ENCODE peak calls at places on chromosome 16, in six cellular contexts. T is HepG2, U is HCT116, J is GM12878, W is NB4, C is K562. B is an unnamed sample.

GRCh38 chr16:75957870-75958269 is 231.6 kb upstream of the CPHXL start:
- DNase-seq in U (no peak), C (no peak), W (no peak), T (no peak), J (no peak), B (no peak)

GRCh38 chr16:69936751-69937211 is 14.4 kb upstream of the CLEC18A start:
- DNase-seq in T (no peak), U (no peak), W (no peak), C (no peak), J (no peak), B (no peak)

GRCh38 chr16:66131156-66131807 is 235.2 kb upstream of the CDH5 start:
- DNase-seq in T (no peak), W (no peak), U (no peak), J (no peak), C (no peak), B (no peak)

GRCh38 chr16:19610200-19610599 is 54.7 kb downstream of the VPS35L start:
- DNase-seq in U (no peak), C (no peak), T (no peak), J (no peak), W (no peak), B (no peak)

GRCh38 chr16:4529085-4530060 is 9.2 kb downstream of the CDIP1 start:
- DNase-seq in C (no peak), T (no peak), U (no peak), W (no peak), J (peak), B (no peak)

GRCh38 chr16:31451681-31452351 is 7.5 kb upstream of the ARMC5 start:
- DNase-seq in T (peak), J (no peak), C (peak), W (peak), U (peak), B (peak)

GRCh38 chr16:23866628-23867027 is 30.8 kb downstream of the PRKCB start:
- DNase-seq in W (no peak), U (no peak), J (no peak), T (no peak), C (no peak), B (no peak)

GRCh38 chr16:79533292-79533691 is 67.2 kb downstream of the MAF start:
- DNase-seq in W (no peak), C (no peak), T (no peak), U (no peak), J (no peak), B (no peak)

GRCh38 chr16:68298907-68299515 is 11.7 kb downstream of the SLC7A6OS start:
- DNase-seq in C (no peak), T (peak), W (no peak), U (no peak), J (no peak), B (no peak)

GRCh38 chr16:70493863-70494770 is 29.2 kb downstream of the COG4 start:
- DNase-seq in C (no peak), T (no peak), J (no peak), W (peak), U (no peak), B (no peak)

GRCh38 chr16:14007460-14007859 is 63.7 kb upstream of the MRTFB start:
- DNase-seq in U (no peak), W (no peak), C (no peak), J (peak), T (no peak), B (peak)

GRCh38 chr16:27965801-27966200 is 97.7 kb downstream of the GSG1L start:
- DNase-seq in J (no peak), W (no peak), U (no peak), T (no peak), C (no peak), B (no peak)

GRCh38 chr16:70684146-70685060 is 1.4 kb downstream of the MTSS2 start:
- DNase-seq in T (no peak), W (no peak), C (no peak), J (no peak), U (no peak), B (no peak)

GRCh38 chr16:75099738-75100615 is 16.6 kb downstream of the LDHD start:
- DNase-seq in U (no peak), C (no peak), T (no peak), W (peak), J (no peak), B (no peak)

GRCh38 chr16:88194397-88195020 is 188.2 kb upstream of the ZNF469 start:
- DNase-seq in W (peak), T (peak), C (no peak), J (no peak), U (no peak), B (no peak)

GRCh38 chr16:73254983-73255382 is 207.1 kb upstream of the ZFHX3 start:
- DNase-seq in C (no peak), W (no peak), T (no peak), U (no peak), J (no peak), B (peak)

GRCh38 chr16:16008666-16009065 is 59.2 kb downstream of the ABCC1 start:
- DNase-seq in U (no peak), W (no peak), J (no peak), C (no peak), T (no peak), B (no peak)

GRCh38 chr16:2752850-2753522 is 548 bp downstream of the SRRM2 start:
- DNase-seq in T (peak), C (peak), J (no peak), W (peak), U (peak), B (peak)

GRCh38 chr16:47197536-47198179 is 53.9 kb upstream of the NETO2 start:
- DNase-seq in J (no peak), W (peak), C (no peak), U (no peak), T (no peak), B (no peak)

GRCh38 chr16:83744521-83744981 is 63.2 kb upstream of the HSBP1 start:
- DNase-seq in W (peak), C (no peak), J (no peak), T (no peak), U (no peak), B (no peak)

GRCh38 chr16:55672471-55672870 is 16.7 kb downstream of the SLC6A2 start:
- DNase-seq in W (no peak), J (no peak), T (no peak), U (no peak), C (no peak), B (no peak)

GRCh38 chr16:69329369-69330285 is 761 bp downstream of the PDF start:
- DNase-seq in C (no peak), U (no peak), T (no peak), J (no peak), W (no peak), B (no peak)

GRCh38 chr16:66678314-66678713 is 18.2 kb downstream of the CMTM4 start:
- DNase-seq in W (no peak), U (no peak), J (no peak), C (no peak), T (no peak), B (no peak)

GRCh38 chr16:25151996-25152395 is 40.5 kb downstream of the LCMT1 start:
- DNase-seq in W (no peak), U (peak), T (no peak), J (no peak), C (no peak), B (no peak)

GRCh38 chr16:87062569-87063442 is 254.4 kb downstream of the C16orf95 start:
- DNase-seq in T (peak), U (peak), C (peak), J (no peak), W (peak), B (peak)

GRCh38 chr16:72990003-72990521 is 57.9 kb downstream of the ZFHX3 start:
- DNase-seq in W (peak), C (no peak), J (no peak), T (no peak), U (peak), B (no peak)

GRCh38 chr16:4631444-4631843 is 6.8 kb downstream of the MGRN1 start:
- DNase-seq in J (no peak), W (no peak), C (no peak), U (no peak), T (no peak), B (no peak)

GRCh38 chr16:12137344-12138094 is 161.0 kb downstream of the SNX29 start:
- DNase-seq in T (no peak), J (no peak), U (no peak), C (no peak), W (no peak), B (no peak)

GRCh38 chr16:27932542-27933178 is 130.9 kb downstream of the GSG1L start:
- DNase-seq in W (no peak), U (no peak), C (no peak), T (no peak), J (no peak), B (no peak)

GRCh38 chr16:69171325-69172095 is 15.5 kb upstream of the SNTB2 start:
- DNase-seq in J (no peak), U (no peak), W (peak), T (no peak), C (no peak), B (no peak)

GRCh38 chr16:4285167-4285566 is 12.3 kb upstream of the TFAP4 start:
- DNase-seq in W (no peak), T (no peak), J (no peak), C (peak), U (no peak), B (no peak)

GRCh38 chr16:79390481-79391051 is 210.0 kb downstream of the MAF start:
- DNase-seq in T (no peak), C (no peak), J (no peak), W (no peak), U (no peak), B (no peak)

GRCh38 chr16:20847577-20847976 is 41.2 kb downstream of the REXO5 start:
- DNase-seq in C (no peak), W (peak), J (no peak), T (no peak), U (no peak), B (no peak)

GRCh38 chr16:80816372-80816771 is 12.0 kb upstream of the CDYL2 start:
- DNase-seq in W (no peak), U (no peak), J (no peak), C (no peak), T (no peak), B (no peak)

GRCh38 chr16:29810699-29811169 is 1.3 kb upstream of the PRRT2 start:
- DNase-seq in C (no peak), J (no peak), U (no peak), T (no peak), W (no peak), B (no peak)

GRCh38 chr16:29811170-29811895 is 660 bp upstream of the PRRT2 start:
- DNase-seq in J (peak), U (peak), T (peak), W (peak), C (peak), B (peak)

GRCh38 chr16:29813644-29814562 is 1.9 kb downstream of the PRRT2 start:
- DNase-seq in C (no peak), U (no peak), T (no peak), J (no peak), W (peak), B (no peak)

GRCh38 chr16:29812754-29813643 is 1.0 kb downstream of the PRRT2 start:
- DNase-seq in T (no peak), W (no peak), C (no peak), U (no peak), J (no peak), B (no peak)

DNA sequence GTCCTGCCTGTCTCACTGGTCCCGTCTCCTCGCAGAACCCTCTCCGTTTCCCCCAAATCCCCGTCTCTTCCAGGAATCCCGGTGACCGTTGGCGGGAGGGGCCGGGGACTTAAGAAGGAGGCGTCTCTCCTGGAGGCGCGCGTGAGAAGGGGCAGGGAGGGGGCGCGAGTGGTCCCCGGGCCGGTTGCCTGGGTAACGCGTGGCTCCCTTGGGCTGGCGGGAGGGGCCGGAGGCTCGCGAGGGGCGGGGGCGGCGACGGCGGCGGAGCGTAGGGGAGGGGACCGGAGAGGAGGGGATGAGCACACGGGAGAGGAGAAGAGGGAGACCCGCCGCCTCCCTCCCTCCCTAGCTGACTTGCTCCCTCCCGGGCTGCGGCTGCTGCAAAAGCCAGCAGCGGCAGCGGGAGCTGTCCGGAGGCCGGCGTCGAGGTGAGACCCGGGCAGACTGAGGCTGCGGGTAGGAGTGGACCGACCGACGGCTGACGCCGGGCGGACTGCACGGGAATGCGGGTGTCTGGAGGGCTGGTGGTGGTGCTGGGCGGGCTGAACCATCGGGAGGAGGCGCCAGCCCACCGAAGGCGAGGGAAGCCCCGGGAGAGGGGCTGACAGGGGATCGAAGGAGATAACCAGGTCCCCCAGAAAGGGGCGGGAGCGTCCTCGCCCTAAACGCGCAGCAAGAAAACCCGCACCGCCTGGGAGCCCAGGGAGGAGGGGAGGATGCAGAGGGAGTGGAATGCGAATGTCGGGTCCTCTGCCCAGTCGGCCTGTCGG is at the start of gene PRRT2:
- DNase-seq in U (no peak), W (peak), J (no peak), C (peak), T (no peak), B (no peak)
- TF ChIP-seq MAX in U (no peak), W (no peak), J (no peak), C (no peak), T (no peak), B (no peak)

GRCh38 chr16:57797216-57797525 is 5.1 kb downstream of the KIFC3 start:
- DNase-seq in W (no peak), U (no peak), T (no peak), J (no peak), C (no peak), B (no peak)
- H3K4me3 ChIP-seq in W (no peak), U (no peak), T (peak), J (no peak), C (no peak), B (peak)

GRCh38 chr16:78249056-78249455 is 149.6 kb downstream of the WWOX start:
- DNase-seq in W (no peak), T (peak), U (no peak), C (no peak), J (no peak), B (peak)
- TF ChIP-seq MAX in W (no peak), T (peak), U (no peak), C (no peak), J (no peak), B (no peak)

DNA sequence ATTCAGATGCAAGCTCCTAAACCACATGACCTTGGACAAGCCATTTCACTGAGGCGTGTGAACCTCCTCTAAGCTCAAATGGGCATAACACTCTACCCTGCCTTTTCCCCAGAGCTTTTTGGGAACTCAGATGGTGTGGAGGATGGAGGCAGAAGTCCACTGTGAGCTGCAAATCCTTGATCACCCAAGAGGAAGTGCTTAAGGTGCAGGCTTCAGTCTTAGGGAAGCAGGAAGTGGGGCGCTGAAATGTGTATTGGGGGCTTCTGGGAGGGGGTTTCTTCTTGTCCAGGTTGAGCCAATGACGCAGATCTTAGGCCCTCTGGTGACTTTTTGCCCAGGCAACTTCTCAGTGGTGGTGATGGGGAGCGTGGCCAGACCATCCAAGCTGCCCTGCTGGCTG is 12.9 kb downstream of the CIITA start:
- DNase-seq in J (no peak), C (no peak), T (no peak), W (no peak), U (no peak), B (no peak)
- H3K4me3 ChIP-seq in J (no peak), C (no peak), T (no peak), W (no peak), U (no peak), B (no peak)

DNA sequence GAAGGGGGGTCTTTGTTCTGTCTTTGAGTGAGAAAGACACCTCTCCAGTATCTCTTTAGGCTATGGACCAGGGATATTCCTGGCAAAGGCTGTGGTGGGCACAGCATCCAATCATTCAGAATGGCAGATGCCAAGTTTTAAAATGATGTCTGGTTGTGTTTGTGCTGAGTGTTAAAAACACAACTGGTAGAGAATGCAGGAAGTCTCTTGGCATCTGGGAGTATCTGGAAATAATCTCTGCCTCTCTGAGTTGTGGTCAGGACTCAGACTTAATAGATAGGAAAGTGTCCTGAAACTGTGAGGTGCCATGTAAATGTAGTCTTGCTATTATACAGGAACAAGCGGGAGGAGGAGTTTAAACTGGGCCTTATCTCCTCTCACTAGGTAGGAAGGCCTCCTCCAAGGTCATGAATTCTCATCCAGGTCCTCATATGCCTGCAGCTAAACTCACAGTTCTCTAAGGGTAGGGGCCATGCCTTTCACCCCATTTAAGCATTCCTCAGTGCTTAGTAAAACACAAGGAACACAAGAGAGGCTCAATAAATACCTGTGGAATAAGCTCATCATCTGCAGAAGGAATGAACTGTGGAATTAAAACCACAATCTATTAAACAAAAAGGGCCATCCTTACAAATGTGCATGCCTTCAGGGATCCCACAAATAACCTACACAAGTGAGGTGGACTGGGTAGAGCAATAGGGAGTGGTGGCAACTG is 317.6 kb downstream of the CBLN1 start:
- DNase-seq in J (no peak), W (no peak), C (no peak), U (peak), T (no peak), B (no peak)
- TF ChIP-seq MAX in J (no peak), W (no peak), C (no peak), U (peak), T (no peak), B (no peak)

DNA sequence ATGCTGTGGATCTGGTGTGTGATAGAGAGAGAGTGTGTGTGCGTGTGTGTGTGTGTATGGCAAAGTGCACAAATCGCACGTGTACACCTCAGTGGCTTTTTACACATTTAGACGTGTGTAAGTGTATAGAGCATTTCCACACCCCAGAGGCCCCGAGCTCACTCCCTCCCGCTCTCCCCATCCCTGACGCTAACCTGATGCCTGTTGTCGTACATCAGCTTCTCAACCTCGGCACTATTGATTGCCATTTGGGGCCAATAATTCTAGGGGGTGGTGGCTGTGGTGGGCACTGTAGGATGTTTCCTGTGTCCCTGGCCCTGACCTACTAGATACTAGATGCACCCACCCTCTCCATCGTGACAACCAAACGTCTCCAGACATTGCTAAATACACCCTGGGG is 30.4 kb upstream of the CRISPLD2 start:
- DNase-seq in T (no peak), C (no peak), J (no peak), U (no peak), W (no peak), B (no peak)
- H3K4me3 ChIP-seq in T (no peak), C (no peak), J (no peak), U (no peak), W (no peak), B (no peak)